ENCODE peak calls at places on chromosomes 13 and 19, in four cellular contexts. H, L, U and M are unnamed samples.

GRCh38 chr19:33819496-33819874 is 22.8 kb downstream of the KCTD15 start:
- DNase-seq in U (no peak), L (no peak), H (no peak), M (no peak)

GRCh38 chr13:72125561-72125960 is 258.6 kb upstream of the DACH1 start:
- DNase-seq in H (no peak), L (no peak), U (no peak), M (no peak)

GRCh38 chr13:43835701-43836100 is 43.8 kb downstream of the CCDC122 start:
- DNase-seq in U (no peak), H (no peak), L (no peak), M (no peak)

GRCh38 chr19:10290439-10290875 is 705 bp downstream of the ICAM5 start:
- DNase-seq in H (no peak), L (no peak), U (no peak), M (no peak)

GRCh38 chr19:54229146-54229545 is 6.3 kb upstream of the LILRB3 start:
- DNase-seq in H (no peak), L (no peak), U (no peak), M (no peak)

GRCh38 chr19:58558623-58559274 is 338 bp upstream of the UBE2M start:
- DNase-seq in U (peak; percentile 100), L (peak; percentile 98), H (peak; percentile 98), M (peak; percentile 99)

GRCh38 chr13:100550433-100550832 is 38.2 kb downstream of the GGACT start:
- DNase-seq in U (no peak), L (no peak), H (no peak), M (peak; percentile 66)

GRCh38 chr19:4686700-4687099 is 16.6 kb upstream of the MYDGF start:
- DNase-seq in U (no peak), L (no peak), H (no peak), M (no peak)

GRCh38 chr19:58317481-58318072 is 9.2 kb upstream of the ZSCAN22 start:
- DNase-seq in H (no peak), U (no peak), L (no peak), M (no peak)

GRCh38 chr19:18608805-18609716 is 2.5 kb upstream of the CRLF1 start:
- DNase-seq in L (no peak), U (no peak), H (no peak), M (no peak)

GRCh38 chr19:42110658-42111057 is 21.6 kb downstream of the POU2F2 start:
- DNase-seq in U (no peak), L (no peak), H (no peak), M (no peak)

GRCh38 chr19:30017172-30017571 is 75.1 kb downstream of the URI1 start:
- DNase-seq in H (no peak), L (no peak), U (no peak), M (no peak)

GRCh38 chr13:110265682-110266430 is 41.1 kb downstream of the COL4A1 start:
- DNase-seq in H (no peak), U (no peak), L (no peak), M (peak; percentile 78)

GRCh38 chr19:8109455-8109854 is 39.9 kb downstream of the FBN3 start:
- DNase-seq in H (no peak), U (no peak), L (no peak), M (no peak)

GRCh38 chr13:25783480-25784081 is 268.2 kb downstream of the SHISA2 start:
- DNase-seq in H (no peak), L (no peak), U (no peak), M (no peak)

GRCh38 chr13:100440756-100441421 is 147.7 kb downstream of the GGACT start:
- DNase-seq in U (no peak), L (no peak), H (no peak), M (no peak)

GRCh38 chr13:44191504-44192171 is 182.0 kb upstream of the SERP2 start:
- DNase-seq in L (peak; percentile 69), H (peak; percentile 13), U (peak; percentile 10), M (no peak)

GRCh38 chr13:111482126-111482525 is 161.7 kb downstream of the TEX29 start:
- DNase-seq in L (no peak), H (no peak), U (no peak), M (no peak)

GRCh38 chr13:74770361-74770760 is 636.2 kb upstream of the KLF12 start:
- DNase-seq in U (no peak), L (no peak), H (no peak), M (no peak)

GRCh38 chr19:18119243-18120105 is 21.9 kb downstream of the MAST3 start:
- DNase-seq in L (no peak), U (peak; percentile 67), H (peak; percentile 53), M (no peak)